ENCODE peak calls at places on chromosomes 7 and 10, in nine cellular contexts. One of them, this sample, is unnamed.
A peak's percentile ranks its signal among the peaks of the same experiment; 100 is the strongest.

GRCh38 chr10:114347791-114348190 is 56.5 kb downstream of the AFAP1L2 start:
- DNase-seq in NCI-H1417: no peak
- DNase-seq in iris pigment epithelial cell: no peak
- DNase-seq in stimulated activated CD4-positive, alpha-beta T cell treated with anti-CD3 and anti-CD28 coated beads, Interleukin-12 subunit alpha, Interleukin-12 subunit beta, amount 100 ng/mL, for 4 hours: no peak
- DNase-seq in colonic mucosa: no peak
- DNase-seq in Daoy: no peak
- DNase-seq in HuH-7: no peak
- DNase-seq in EH: no peak
- DNase-seq in astrocyte of the spinal cord: no peak
- DNase-seq in this sample: no peak

GRCh38 chr7:7764515-7765138 is 46.2 kb upstream of the RPA3 start:
- DNase-seq in NCI-H1417: no peak
- DNase-seq in iris pigment epithelial cell: no peak
- DNase-seq in stimulated activated CD4-positive, alpha-beta T cell treated with anti-CD3 and anti-CD28 coated beads, Interleukin-12 subunit alpha, Interleukin-12 subunit beta, amount 100 ng/mL, for 4 hours: no peak
- DNase-seq in colonic mucosa: no peak
- DNase-seq in Daoy: no peak
- DNase-seq in HuH-7: no peak
- DNase-seq in EH: no peak
- DNase-seq in astrocyte of the spinal cord: no peak
- DNase-seq in this sample: no peak

GRCh38 chr10:29895436-29895835 is 163.9 kb downstream of the JCAD start:
- DNase-seq in NCI-H1417: no peak
- DNase-seq in iris pigment epithelial cell: peak; percentile 96
- DNase-seq in stimulated activated CD4-positive, alpha-beta T cell treated with anti-CD3 and anti-CD28 coated beads, Interleukin-12 subunit alpha, Interleukin-12 subunit beta, amount 100 ng/mL, for 4 hours: no peak
- DNase-seq in colonic mucosa: peak; percentile 24
- DNase-seq in Daoy: peak; percentile 67
- DNase-seq in HuH-7: no peak
- DNase-seq in EH: peak; percentile 86
- DNase-seq in astrocyte of the spinal cord: peak; percentile 100
- DNase-seq in this sample: peak; percentile 87

GRCh38 chr10:74244097-74244685 is 93.2 kb downstream of the ADK start:
- DNase-seq in NCI-H1417: peak; percentile 16
- DNase-seq in iris pigment epithelial cell: peak; percentile 60
- DNase-seq in stimulated activated CD4-positive, alpha-beta T cell treated with anti-CD3 and anti-CD28 coated beads, Interleukin-12 subunit alpha, Interleukin-12 subunit beta, amount 100 ng/mL, for 4 hours: no peak
- DNase-seq in colonic mucosa: peak; percentile 22
- DNase-seq in Daoy: peak; percentile 19
- DNase-seq in HuH-7: no peak
- DNase-seq in EH: peak; percentile 55
- DNase-seq in astrocyte of the spinal cord: peak; percentile 74
- DNase-seq in this sample: peak; percentile 56

GRCh38 chr7:107372298-107372697 is 97.6 kb upstream of the GPR22 start:
- DNase-seq in NCI-H1417: no peak
- DNase-seq in iris pigment epithelial cell: peak; percentile 79
- DNase-seq in stimulated activated CD4-positive, alpha-beta T cell treated with anti-CD3 and anti-CD28 coated beads, Interleukin-12 subunit alpha, Interleukin-12 subunit beta, amount 100 ng/mL, for 4 hours: no peak
- DNase-seq in colonic mucosa: no peak
- DNase-seq in Daoy: no peak
- DNase-seq in HuH-7: no peak
- DNase-seq in EH: peak; percentile 80
- DNase-seq in astrocyte of the spinal cord: peak; percentile 55
- DNase-seq in this sample: peak; percentile 56

GRCh38 chr7:118079369-118079768 is 104.6 kb upstream of the LSM8 start:
- DNase-seq in NCI-H1417: no peak
- DNase-seq in iris pigment epithelial cell: peak; percentile 20
- DNase-seq in stimulated activated CD4-positive, alpha-beta T cell treated with anti-CD3 and anti-CD28 coated beads, Interleukin-12 subunit alpha, Interleukin-12 subunit beta, amount 100 ng/mL, for 4 hours: no peak
- DNase-seq in colonic mucosa: no peak
- DNase-seq in Daoy: no peak
- DNase-seq in HuH-7: no peak
- DNase-seq in EH: no peak
- DNase-seq in astrocyte of the spinal cord: peak; percentile 41
- DNase-seq in this sample: peak; percentile 28

GRCh38 chr7:31875424-31875823 is 188.4 kb downstream of the PPP1R17 start:
- DNase-seq in NCI-H1417: no peak
- DNase-seq in iris pigment epithelial cell: no peak
- DNase-seq in stimulated activated CD4-positive, alpha-beta T cell treated with anti-CD3 and anti-CD28 coated beads, Interleukin-12 subunit alpha, Interleukin-12 subunit beta, amount 100 ng/mL, for 4 hours: no peak
- DNase-seq in colonic mucosa: peak; percentile 22
- DNase-seq in Daoy: peak; percentile 71
- DNase-seq in HuH-7: no peak
- DNase-seq in EH: peak; percentile 72
- DNase-seq in astrocyte of the spinal cord: no peak
- DNase-seq in this sample: no peak

GRCh38 chr10:117511601-117512390 is 30.8 kb upstream of the EMX2 start:
- DNase-seq in NCI-H1417: no peak
- DNase-seq in iris pigment epithelial cell: no peak
- DNase-seq in stimulated activated CD4-positive, alpha-beta T cell treated with anti-CD3 and anti-CD28 coated beads, Interleukin-12 subunit alpha, Interleukin-12 subunit beta, amount 100 ng/mL, for 4 hours: no peak
- DNase-seq in colonic mucosa: no peak
- DNase-seq in Daoy: no peak
- DNase-seq in HuH-7: no peak
- DNase-seq in EH: no peak
- DNase-seq in astrocyte of the spinal cord: no peak
- DNase-seq in this sample: no peak

GRCh38 chr10:80497187-80498038 is 40.3 kb upstream of the SH2D4B start:
- DNase-seq in NCI-H1417: no peak
- DNase-seq in iris pigment epithelial cell: peak; percentile 78
- DNase-seq in stimulated activated CD4-positive, alpha-beta T cell treated with anti-CD3 and anti-CD28 coated beads, Interleukin-12 subunit alpha, Interleukin-12 subunit beta, amount 100 ng/mL, for 4 hours: no peak
- DNase-seq in colonic mucosa: peak; percentile 49
- DNase-seq in Daoy: peak; percentile 62
- DNase-seq in HuH-7: no peak
- DNase-seq in EH: peak; percentile 71
- DNase-seq in astrocyte of the spinal cord: peak; percentile 52
- DNase-seq in this sample: no peak

GRCh38 chr7:26958834-26959233 is 94.4 kb upstream of the SKAP2 start:
- DNase-seq in NCI-H1417: no peak
- DNase-seq in iris pigment epithelial cell: peak; percentile 48
- DNase-seq in stimulated activated CD4-positive, alpha-beta T cell treated with anti-CD3 and anti-CD28 coated beads, Interleukin-12 subunit alpha, Interleukin-12 subunit beta, amount 100 ng/mL, for 4 hours: no peak
- DNase-seq in colonic mucosa: no peak
- DNase-seq in Daoy: peak; percentile 71
- DNase-seq in HuH-7: no peak
- DNase-seq in EH: peak; percentile 82
- DNase-seq in astrocyte of the spinal cord: peak; percentile 80
- DNase-seq in this sample: peak; percentile 34

GRCh38 chr10:82867056-82867455 is 992.1 kb downstream of the NRG3 start:
- DNase-seq in NCI-H1417: no peak
- DNase-seq in iris pigment epithelial cell: no peak
- DNase-seq in stimulated activated CD4-positive, alpha-beta T cell treated with anti-CD3 and anti-CD28 coated beads, Interleukin-12 subunit alpha, Interleukin-12 subunit beta, amount 100 ng/mL, for 4 hours: no peak
- DNase-seq in colonic mucosa: no peak
- DNase-seq in Daoy: no peak
- DNase-seq in HuH-7: no peak
- DNase-seq in EH: no peak
- DNase-seq in astrocyte of the spinal cord: no peak
- DNase-seq in this sample: no peak

GRCh38 chr7:7014827-7015610 is 167.3 kb upstream of the C1GALT1 start:
- DNase-seq in NCI-H1417: no peak
- DNase-seq in iris pigment epithelial cell: no peak
- DNase-seq in stimulated activated CD4-positive, alpha-beta T cell treated with anti-CD3 and anti-CD28 coated beads, Interleukin-12 subunit alpha, Interleukin-12 subunit beta, amount 100 ng/mL, for 4 hours: no peak
- DNase-seq in colonic mucosa: no peak
- DNase-seq in Daoy: no peak
- DNase-seq in HuH-7: no peak
- DNase-seq in EH: no peak
- DNase-seq in astrocyte of the spinal cord: no peak
- DNase-seq in this sample: no peak

GRCh38 chr7:47326220-47326619 is 255.7 kb downstream of the TNS3 start:
- DNase-seq in NCI-H1417: no peak
- DNase-seq in iris pigment epithelial cell: peak; percentile 94
- DNase-seq in stimulated activated CD4-positive, alpha-beta T cell treated with anti-CD3 and anti-CD28 coated beads, Interleukin-12 subunit alpha, Interleukin-12 subunit beta, amount 100 ng/mL, for 4 hours: no peak
- DNase-seq in colonic mucosa: no peak
- DNase-seq in Daoy: peak; percentile 64
- DNase-seq in HuH-7: no peak
- DNase-seq in EH: peak; percentile 75
- DNase-seq in astrocyte of the spinal cord: peak; percentile 87
- DNase-seq in this sample: peak; percentile 88

GRCh38 chr7:106246941-106247826 is 37.6 kb downstream of the NAMPT start:
- DNase-seq in NCI-H1417: no peak
- DNase-seq in iris pigment epithelial cell: no peak
- DNase-seq in stimulated activated CD4-positive, alpha-beta T cell treated with anti-CD3 and anti-CD28 coated beads, Interleukin-12 subunit alpha, Interleukin-12 subunit beta, amount 100 ng/mL, for 4 hours: no peak
- DNase-seq in colonic mucosa: no peak
- DNase-seq in Daoy: no peak
- DNase-seq in HuH-7: no peak
- DNase-seq in EH: no peak
- DNase-seq in astrocyte of the spinal cord: no peak
- DNase-seq in this sample: peak; percentile 28

GRCh38 chr7:88169717-88170320 is 50.0 kb downstream of the SRI start:
- DNase-seq in NCI-H1417: peak; percentile 51
- DNase-seq in iris pigment epithelial cell: peak; percentile 6
- DNase-seq in stimulated activated CD4-positive, alpha-beta T cell treated with anti-CD3 and anti-CD28 coated beads, Interleukin-12 subunit alpha, Interleukin-12 subunit beta, amount 100 ng/mL, for 4 hours: no peak
- DNase-seq in colonic mucosa: no peak
- DNase-seq in Daoy: no peak
- DNase-seq in HuH-7: no peak
- DNase-seq in EH: peak; percentile 10
- DNase-seq in astrocyte of the spinal cord: peak; percentile 23
- DNase-seq in this sample: peak; percentile 16

GRCh38 chr7:26101471-26102151 is 50.4 kb upstream of the NFE2L3 start:
- DNase-seq in NCI-H1417: no peak
- DNase-seq in iris pigment epithelial cell: no peak
- DNase-seq in stimulated activated CD4-positive, alpha-beta T cell treated with anti-CD3 and anti-CD28 coated beads, Interleukin-12 subunit alpha, Interleukin-12 subunit beta, amount 100 ng/mL, for 4 hours: no peak
- DNase-seq in colonic mucosa: no peak
- DNase-seq in Daoy: no peak
- DNase-seq in HuH-7: no peak
- DNase-seq in EH: no peak
- DNase-seq in astrocyte of the spinal cord: no peak
- DNase-seq in this sample: no peak

GRCh38 chr10:46555366-46555712 is 1.1 kb downstream of the GPRIN2 start:
- DNase-seq in NCI-H1417: no peak
- DNase-seq in iris pigment epithelial cell: no peak
- DNase-seq in stimulated activated CD4-positive, alpha-beta T cell treated with anti-CD3 and anti-CD28 coated beads, Interleukin-12 subunit alpha, Interleukin-12 subunit beta, amount 100 ng/mL, for 4 hours: no peak
- DNase-seq in colonic mucosa: peak; percentile 29
- DNase-seq in Daoy: no peak
- DNase-seq in HuH-7: no peak
- DNase-seq in EH: no peak
- DNase-seq in astrocyte of the spinal cord: no peak
- DNase-seq in this sample: no peak

GRCh38 chr7:139321071-139321745 is 19.9 kb upstream of the FMC1 start:
- DNase-seq in NCI-H1417: no peak
- DNase-seq in iris pigment epithelial cell: peak; percentile 45
- DNase-seq in stimulated activated CD4-positive, alpha-beta T cell treated with anti-CD3 and anti-CD28 coated beads, Interleukin-12 subunit alpha, Interleukin-12 subunit beta, amount 100 ng/mL, for 4 hours: no peak
- DNase-seq in colonic mucosa: no peak
- DNase-seq in Daoy: peak; percentile 9
- DNase-seq in HuH-7: peak; percentile 36
- DNase-seq in EH: peak; percentile 40
- DNase-seq in astrocyte of the spinal cord: no peak
- DNase-seq in this sample: peak; percentile 12

GRCh38 chr7:150325110-150325611 is 1.8 kb upstream of the ACTR3C start:
- DNase-seq in NCI-H1417: no peak
- DNase-seq in iris pigment epithelial cell: peak; percentile 42
- DNase-seq in stimulated activated CD4-positive, alpha-beta T cell treated with anti-CD3 and anti-CD28 coated beads, Interleukin-12 subunit alpha, Interleukin-12 subunit beta, amount 100 ng/mL, for 4 hours: no peak
- DNase-seq in colonic mucosa: no peak
- DNase-seq in Daoy: no peak
- DNase-seq in HuH-7: no peak
- DNase-seq in EH: peak; percentile 4
- DNase-seq in astrocyte of the spinal cord: no peak
- DNase-seq in this sample: peak; percentile 46

GRCh38 chr7:141359740-141360413 is 191.3 kb upstream of the AGK start:
- DNase-seq in NCI-H1417: no peak
- DNase-seq in iris pigment epithelial cell: no peak
- DNase-seq in stimulated activated CD4-positive, alpha-beta T cell treated with anti-CD3 and anti-CD28 coated beads, Interleukin-12 subunit alpha, Interleukin-12 subunit beta, amount 100 ng/mL, for 4 hours: no peak
- DNase-seq in colonic mucosa: no peak
- DNase-seq in Daoy: no peak
- DNase-seq in HuH-7: no peak
- DNase-seq in EH: no peak
- DNase-seq in astrocyte of the spinal cord: no peak
- DNase-seq in this sample: peak; percentile 2

GRCh38 chr10:69451209-69451783 is at the start of gene TSPAN15:
- DNase-seq in NCI-H1417: peak; percentile 81
- DNase-seq in iris pigment epithelial cell: peak; percentile 70
- DNase-seq in stimulated activated CD4-positive, alpha-beta T cell treated with anti-CD3 and anti-CD28 coated beads, Interleukin-12 subunit alpha, Interleukin-12 subunit beta, amount 100 ng/mL, for 4 hours: peak; percentile 79
- DNase-seq in colonic mucosa: peak; percentile 95
- DNase-seq in Daoy: peak; percentile 86
- DNase-seq in HuH-7: peak; percentile 87
- DNase-seq in EH: peak; percentile 77
- DNase-seq in astrocyte of the spinal cord: peak; percentile 70
- DNase-seq in this sample: peak; percentile 86

This sample was measured in mesenchymal stem cell.